ENCODE peak calls at places on chromosomes 5 and 9, in four cellular contexts. One of them, this sample, is unnamed.

GRCh38 chr9:89418882-89419641 is 78.9 kb downstream of the SEMA4D start:
- DNase-seq in SK-N-SH: no peak
- DNase-seq in K562: no peak
- DNase-seq in HepG2: no peak
- DNase-seq in this sample: no peak

GRCh38 chr9:3863114-3863528 is 337.3 kb upstream of the RFX3 start:
- DNase-seq in SK-N-SH: peak
- DNase-seq in HepG2: no peak
- DNase-seq in K562: no peak
- DNase-seq in this sample: peak

GRCh38 chr9:115229496-115229895 is 111.5 kb upstream of the TNC start:
- DNase-seq in HepG2: no peak
- DNase-seq in SK-N-SH: no peak
- DNase-seq in K562: no peak
- DNase-seq in this sample: peak

GRCh38 chr9:106587021-106587420 is 275.9 kb upstream of the ZNF462 start:
- DNase-seq in K562: no peak
- DNase-seq in HepG2: no peak
- DNase-seq in SK-N-SH: no peak
- DNase-seq in this sample: no peak

GRCh38 chr9:87592554-87593394 is 95.1 kb downstream of the DAPK1 start:
- DNase-seq in HepG2: no peak
- DNase-seq in SK-N-SH: no peak
- DNase-seq in K562: peak
- DNase-seq in this sample: no peak

GRCh38 chr5:144414232-144414631 is 243.6 kb downstream of the KCTD16 start:
- DNase-seq in HepG2: no peak
- DNase-seq in K562: no peak
- DNase-seq in SK-N-SH: no peak
- DNase-seq in this sample: no peak

GRCh38 chr5:59745422-59745863 is 148.1 kb downstream of the PDE4D start:
- DNase-seq in K562: no peak
- DNase-seq in SK-N-SH: no peak
- DNase-seq in HepG2: no peak
- DNase-seq in this sample: no peak

GRCh38 chr9:98926016-98926415 is 17.7 kb upstream of the COL15A1 start:
- DNase-seq in SK-N-SH: no peak
- DNase-seq in HepG2: no peak
- DNase-seq in K562: no peak
- DNase-seq in this sample: no peak

GRCh38 chr9:124814178-124814535 is 37.2 kb downstream of the OLFML2A start:
- DNase-seq in K562: no peak
- DNase-seq in HepG2: no peak
- DNase-seq in SK-N-SH: no peak
- DNase-seq in this sample: no peak

GRCh38 chr5:73673161-73673591 is 47.2 kb downstream of the ARHGEF28 start:
- DNase-seq in HepG2: peak
- DNase-seq in K562: no peak
- DNase-seq in SK-N-SH: no peak
- DNase-seq in this sample: no peak

GRCh38 chr5:140608730-140609520 is 24.1 kb downstream of the CD14 start:
- DNase-seq in K562: no peak
- DNase-seq in HepG2: no peak
- DNase-seq in SK-N-SH: no peak
- DNase-seq in this sample: no peak

GRCh38 chr9:1098551-1098950 is 48.4 kb downstream of the DMRT2 start:
- DNase-seq in SK-N-SH: no peak
- DNase-seq in K562: no peak
- DNase-seq in HepG2: no peak
- DNase-seq in this sample: no peak

GRCh38 chr9:3506164-3506563 is 19.6 kb downstream of the RFX3 start:
- DNase-seq in K562: no peak
- DNase-seq in SK-N-SH: no peak
- DNase-seq in HepG2: no peak
- DNase-seq in this sample: no peak

GRCh38 chr9:91900057-91900816 is 49.8 kb downstream of the ROR2 start:
- DNase-seq in HepG2: no peak
- DNase-seq in SK-N-SH: peak
- DNase-seq in K562: peak
- DNase-seq in this sample: no peak

GRCh38 chr5:144122641-144123040 is 47.8 kb downstream of the YIPF5 start:
- DNase-seq in HepG2: no peak
- DNase-seq in SK-N-SH: no peak
- DNase-seq in K562: no peak
- DNase-seq in this sample: no peak

GRCh38 chr5:100448250-100448649 is 86.9 kb upstream of the FAM174A start:
- DNase-seq in HepG2: no peak
- DNase-seq in K562: no peak
- DNase-seq in SK-N-SH: no peak
- DNase-seq in this sample: no peak

GRCh38 chr5:158770506-158770905 is 329.2 kb downstream of the EBF1 start:
- DNase-seq in HepG2: peak
- DNase-seq in SK-N-SH: no peak
- DNase-seq in K562: peak
- DNase-seq in this sample: peak

GRCh38 chr9:91816356-91816755 is 133.7 kb downstream of the ROR2 start:
- DNase-seq in SK-N-SH: no peak
- DNase-seq in K562: no peak
- DNase-seq in HepG2: no peak
- DNase-seq in this sample: no peak

GRCh38 chr9:94645901-94646300 is 6.6 kb upstream of the FBP1 start:
- DNase-seq in HepG2: no peak
- DNase-seq in K562: peak
- DNase-seq in SK-N-SH: no peak
- DNase-seq in this sample: no peak

GRCh38 chr9:124452326-124452725 is 2.1 kb downstream of the ADGRD2 start:
- DNase-seq in K562: peak
- DNase-seq in SK-N-SH: peak
- DNase-seq in HepG2: no peak
- DNase-seq in this sample: no peak

GRCh38 chr5:95554647-95555548 is at the start of the genes ARSK and SKIC3:
- DNase-seq in HepG2: peak
- DNase-seq in K562: peak
- DNase-seq in SK-N-SH: peak
- DNase-seq in this sample: peak
- TF ChIP-seq REST in HepG2: no peak
- TF ChIP-seq REST in K562: peak
- TF ChIP-seq REST in SK-N-SH: peak
- TF ChIP-seq REST in this sample: no peak

DNA sequence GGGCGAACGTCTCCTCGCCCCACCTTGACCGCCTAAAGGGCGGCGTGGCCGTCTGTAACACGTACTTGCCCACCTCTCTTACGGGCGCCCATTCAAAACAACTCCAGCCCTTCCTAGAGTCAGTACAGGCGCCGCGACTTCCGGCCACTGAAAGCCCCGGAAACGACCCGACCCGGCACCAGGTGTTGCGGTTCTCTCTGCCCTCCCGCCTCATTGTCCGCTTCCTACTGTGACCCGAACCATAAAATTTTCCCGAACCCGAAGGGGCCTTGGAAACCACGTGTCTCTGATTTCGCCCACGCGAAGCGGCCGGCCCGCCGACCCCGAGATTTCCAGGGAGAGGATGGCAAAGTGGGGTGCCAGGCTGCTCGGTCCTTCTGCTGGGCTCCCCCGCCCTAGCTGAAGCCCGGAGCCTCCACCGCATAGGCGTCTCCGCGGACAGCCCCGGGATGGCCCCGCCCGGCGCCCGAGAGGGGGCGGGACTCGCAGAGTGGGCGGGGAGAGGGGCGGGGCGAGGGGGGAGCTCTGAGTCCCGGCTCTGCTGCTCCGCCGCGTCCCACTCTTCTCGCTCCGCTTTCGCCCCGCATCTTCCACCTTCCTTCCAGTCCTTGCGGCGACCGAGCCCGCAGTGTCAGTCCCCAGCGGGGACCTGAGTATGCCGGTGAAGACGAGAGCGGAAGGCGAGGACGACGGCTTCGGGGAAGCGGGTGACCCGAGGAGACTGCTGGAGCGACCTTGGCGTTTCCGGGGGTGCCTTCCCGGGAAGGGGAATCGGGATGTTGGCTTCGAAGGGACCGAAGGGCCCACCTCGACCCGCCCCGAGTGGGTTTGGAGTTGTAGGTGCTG is 684 bp upstream of the PTGES2 start:
- DNase-seq in SK-N-SH: peak
- DNase-seq in HepG2: peak
- DNase-seq in K562: peak
- DNase-seq in this sample: peak
- TF ChIP-seq JUND in SK-N-SH: no peak
- TF ChIP-seq JUND in HepG2: no peak
- TF ChIP-seq JUND in K562: peak
- TF ChIP-seq JUND in this sample: no peak

DNA sequence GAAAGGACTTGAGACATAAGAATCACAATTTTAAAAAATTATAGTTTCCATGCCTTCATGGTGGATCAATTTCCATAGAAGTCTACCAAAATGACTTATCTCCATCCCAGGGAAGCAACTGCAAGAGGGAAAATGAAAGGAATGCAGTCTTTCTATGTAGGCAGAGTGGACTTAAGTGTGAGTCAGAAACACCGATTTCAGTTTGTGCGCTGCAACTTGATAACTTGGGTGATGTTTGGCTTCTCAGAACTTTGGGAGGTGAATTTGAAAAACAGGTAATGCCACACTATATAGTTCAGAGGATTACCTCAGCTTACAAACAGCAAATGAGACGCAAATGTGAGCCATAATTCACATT is 708 bp upstream of the CSNK1G3 start:
- DNase-seq in SK-N-SH: no peak
- DNase-seq in K562: no peak
- DNase-seq in HepG2: peak
- DNase-seq in this sample: no peak
- TF ChIP-seq ELF1 in SK-N-SH: no peak
- TF ChIP-seq ELF1 in K562: no peak
- TF ChIP-seq ELF1 in HepG2: no peak
- TF ChIP-seq ELF1 in this sample: no peak

GRCh38 chr9:15513335-15513734 is 2.6 kb upstream of the PSIP1 start:
- DNase-seq in K562: peak
- DNase-seq in SK-N-SH: peak
- DNase-seq in HepG2: peak
- DNase-seq in this sample: peak

GRCh38 chr9:15509931-15510788 is 610 bp downstream of the PSIP1 start:
- DNase-seq in K562: peak
- DNase-seq in HepG2: peak
- DNase-seq in SK-N-SH: peak
- DNase-seq in this sample: no peak

GRCh38 chr9:15512889-15513288 is 2.1 kb upstream of the PSIP1 start:
- DNase-seq in HepG2: no peak
- DNase-seq in SK-N-SH: no peak
- DNase-seq in K562: no peak
- DNase-seq in this sample: no peak

GRCh38 chr9:15512204-15512603 is 1.4 kb upstream of the PSIP1 start:
- DNase-seq in HepG2: no peak
- DNase-seq in SK-N-SH: no peak
- DNase-seq in K562: no peak
- DNase-seq in this sample: no peak

DNA sequence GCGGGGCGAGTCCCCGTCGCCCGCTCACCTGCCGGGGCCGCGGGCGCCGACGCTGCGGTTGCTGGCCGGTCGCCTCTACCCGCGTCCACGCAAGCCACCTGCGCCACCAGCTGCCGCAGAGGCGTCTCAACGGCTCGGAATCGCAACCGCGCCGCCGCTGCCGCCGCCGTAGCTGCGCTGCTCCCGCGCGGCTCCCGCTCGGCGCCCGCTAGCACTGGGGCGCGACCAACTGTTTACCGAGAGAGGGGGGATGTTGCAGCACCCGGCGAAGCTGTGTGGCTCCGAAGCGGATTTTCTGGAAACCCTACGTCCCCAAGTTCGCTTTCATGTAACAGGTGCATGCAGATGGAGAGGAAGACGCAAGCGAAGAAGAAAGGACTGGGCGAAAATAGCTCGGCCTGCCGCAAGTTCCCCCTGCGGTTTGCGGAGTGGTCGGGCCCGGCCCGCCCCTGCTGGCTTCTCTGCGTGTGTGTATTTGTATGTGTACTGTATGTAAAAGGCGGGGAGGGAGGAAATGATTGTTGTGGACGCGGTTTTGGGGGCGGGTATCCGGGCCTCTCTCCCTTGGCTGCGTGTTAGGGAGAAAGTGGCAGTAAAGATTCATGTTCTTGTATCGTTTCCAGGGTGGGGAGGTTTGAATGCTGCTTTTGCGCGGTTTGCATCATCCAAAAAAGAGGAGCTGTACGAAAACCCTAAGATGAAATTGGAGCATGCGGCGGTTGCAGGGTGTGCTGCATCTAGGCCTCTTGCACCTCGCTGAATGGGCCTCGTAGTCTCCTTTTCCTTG is at the start of gene PSIP1:
- DNase-seq in K562: peak
- DNase-seq in SK-N-SH: peak
- DNase-seq in HepG2: peak
- DNase-seq in this sample: peak
- TF ChIP-seq REST in K562: no peak
- TF ChIP-seq REST in SK-N-SH: peak
- TF ChIP-seq REST in HepG2: no peak
- TF ChIP-seq REST in this sample: no peak

DNA sequence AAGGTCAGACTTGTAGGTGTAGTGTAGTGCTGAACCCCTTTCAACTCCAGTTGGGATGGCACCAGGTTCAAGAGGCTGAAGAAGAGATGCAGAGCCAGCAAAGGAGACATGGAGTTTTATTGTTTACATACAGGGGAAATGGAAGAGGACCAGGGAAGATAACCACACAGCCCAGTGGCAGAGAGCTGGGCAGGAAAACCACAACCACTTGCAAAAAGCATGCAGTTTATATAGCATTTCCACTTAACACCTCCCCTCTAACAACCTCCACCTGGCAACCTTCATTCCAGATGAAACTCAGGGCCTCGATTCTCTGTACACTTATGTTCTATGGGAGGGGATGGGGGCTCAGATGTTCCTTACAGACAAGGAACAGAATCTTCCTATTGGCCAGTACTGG is 56.9 kb downstream of the SNX24 start:
- DNase-seq in HepG2: no peak
- DNase-seq in SK-N-SH: no peak
- DNase-seq in K562: no peak
- DNase-seq in this sample: no peak
- TF ChIP-seq JUND in HepG2: no peak
- TF ChIP-seq JUND in SK-N-SH: no peak
- TF ChIP-seq JUND in K562: no peak
- TF ChIP-seq JUND in this sample: no peak

GRCh38 chr5:155867531-155868088 is 459.4 kb upstream of the SGCD start:
- DNase-seq in HepG2: no peak
- DNase-seq in SK-N-SH: no peak
- DNase-seq in K562: no peak
- DNase-seq in this sample: no peak

GRCh38 chr5:155870636-155871035 is 456.3 kb upstream of the SGCD start:
- DNase-seq in SK-N-SH: no peak
- DNase-seq in K562: no peak
- DNase-seq in HepG2: no peak
- DNase-seq in this sample: no peak

GRCh38 chr5:155871623-155872022 is 455.3 kb upstream of the SGCD start:
- DNase-seq in SK-N-SH: no peak
- DNase-seq in HepG2: no peak
- DNase-seq in K562: no peak
- DNase-seq in this sample: no peak

GRCh38 chr5:155872801-155873200 is 454.2 kb upstream of the SGCD start:
- DNase-seq in K562: no peak
- DNase-seq in SK-N-SH: no peak
- DNase-seq in HepG2: no peak
- DNase-seq in this sample: no peak
- TF ChIP-seq ELF1 in K562: no peak
- TF ChIP-seq ELF1 in SK-N-SH: no peak
- TF ChIP-seq ELF1 in HepG2: no peak
- TF ChIP-seq ELF1 in this sample: no peak

GRCh38 chr5:40033411-40033810 is 608.6 kb upstream of the DAB2 start:
- DNase-seq in SK-N-SH: no peak
- DNase-seq in HepG2: no peak
- DNase-seq in K562: no peak
- DNase-seq in this sample: no peak
- TF ChIP-seq REST in SK-N-SH: no peak
- TF ChIP-seq REST in HepG2: no peak
- TF ChIP-seq REST in K562: no peak
- TF ChIP-seq REST in this sample: no peak

This sample was measured in HCT116.